ENCODE peak calls at places on chromosomes 7 and 10, in seven cellular contexts. One of them, this sample, is unnamed.
A peak's percentile ranks its signal among the peaks of the same experiment; 100 is the strongest.

GRCh38 chr7:767941-768729 is 41.1 kb upstream of the PRKAR1B start:
- DNase-seq in fibroblast of lung: peak; percentile 20
- DNase-seq in BJ: no peak
- DNase-seq in kidney epithelial cell: peak; percentile 97
- DNase-seq in adrenal gland: no peak
- DNase-seq in bronchial epithelial cell: no peak
- DNase-seq in AG10803: peak; percentile 24
- DNase-seq in this sample: no peak

GRCh38 chr10:58438340-58438739 is 53.1 kb downstream of the TFAM start:
- DNase-seq in fibroblast of lung: peak; percentile 81
- DNase-seq in BJ: peak; percentile 64
- DNase-seq in kidney epithelial cell: peak; percentile 83
- DNase-seq in adrenal gland: no peak
- DNase-seq in bronchial epithelial cell: peak; percentile 70
- DNase-seq in AG10803: peak; percentile 91
- DNase-seq in this sample: peak; percentile 68

GRCh38 chr7:80213814-80214213 is 79.2 kb downstream of the GNAI1 start:
- DNase-seq in fibroblast of lung: no peak
- DNase-seq in BJ: no peak
- DNase-seq in kidney epithelial cell: no peak
- DNase-seq in adrenal gland: no peak
- DNase-seq in bronchial epithelial cell: no peak
- DNase-seq in AG10803: no peak
- DNase-seq in this sample: no peak

GRCh38 chr7:30240401-30240800 is 44.0 kb upstream of the ZNRF2 start:
- DNase-seq in fibroblast of lung: peak; percentile 82
- DNase-seq in BJ: no peak
- DNase-seq in kidney epithelial cell: peak; percentile 71
- DNase-seq in adrenal gland: no peak
- DNase-seq in bronchial epithelial cell: no peak
- DNase-seq in AG10803: peak; percentile 42
- DNase-seq in this sample: no peak

GRCh38 chr7:28323833-28324232 is 88.5 kb upstream of the CREB5 start:
- DNase-seq in fibroblast of lung: no peak
- DNase-seq in BJ: no peak
- DNase-seq in kidney epithelial cell: no peak
- DNase-seq in adrenal gland: no peak
- DNase-seq in bronchial epithelial cell: no peak
- DNase-seq in AG10803: no peak
- DNase-seq in this sample: no peak

GRCh38 chr7:151727579-151728285 is 149.2 kb downstream of the PRKAG2 start:
- DNase-seq in fibroblast of lung: peak; percentile 97
- DNase-seq in BJ: peak; percentile 92
- DNase-seq in kidney epithelial cell: peak; percentile 97
- DNase-seq in adrenal gland: peak; percentile 70
- DNase-seq in bronchial epithelial cell: peak; percentile 98
- DNase-seq in AG10803: peak; percentile 95
- DNase-seq in this sample: peak; percentile 98

GRCh38 chr7:24701232-24701898 is 55.9 kb downstream of the GSDME start:
- DNase-seq in fibroblast of lung: peak; percentile 96
- DNase-seq in BJ: peak; percentile 45
- DNase-seq in kidney epithelial cell: peak; percentile 56
- DNase-seq in adrenal gland: no peak
- DNase-seq in bronchial epithelial cell: peak; percentile 83
- DNase-seq in AG10803: peak; percentile 91
- DNase-seq in this sample: peak; percentile 91

GRCh38 chr7:149824748-149825566 is 13.2 kb upstream of the ZNF862 start:
- DNase-seq in fibroblast of lung: no peak
- DNase-seq in BJ: no peak
- DNase-seq in kidney epithelial cell: no peak
- DNase-seq in adrenal gland: no peak
- DNase-seq in bronchial epithelial cell: no peak
- DNase-seq in AG10803: no peak
- DNase-seq in this sample: no peak

GRCh38 chr7:38881015-38881414 is 28.0 kb downstream of the VPS41 start:
- DNase-seq in fibroblast of lung: peak; percentile 13
- DNase-seq in BJ: no peak
- DNase-seq in kidney epithelial cell: no peak
- DNase-seq in adrenal gland: no peak
- DNase-seq in bronchial epithelial cell: no peak
- DNase-seq in AG10803: no peak
- DNase-seq in this sample: no peak

DNA sequence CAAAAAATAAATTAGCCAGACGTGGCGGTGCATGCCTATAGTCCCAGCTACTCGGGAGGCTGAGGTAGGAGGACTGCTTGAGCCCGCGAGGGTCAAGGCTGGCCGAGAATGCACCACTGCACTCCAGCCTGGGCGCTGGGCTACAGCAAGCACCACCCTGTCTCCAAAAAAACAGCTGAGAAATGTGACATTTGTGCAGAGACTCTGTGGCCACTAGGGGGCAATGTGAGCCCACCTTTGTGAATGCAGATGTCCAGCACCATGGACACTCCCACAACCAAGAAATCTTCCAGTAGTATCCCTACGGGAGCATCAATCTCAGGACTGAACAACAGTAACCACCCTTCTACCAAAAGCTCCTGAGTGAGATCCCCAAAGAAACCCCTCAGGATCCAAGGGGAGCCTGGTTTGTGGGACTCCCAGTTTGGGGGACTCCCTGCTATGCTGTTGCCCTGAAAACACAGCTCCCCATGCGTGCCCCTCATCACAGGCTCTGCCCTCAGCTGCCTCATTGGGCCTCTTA is 6.3 kb upstream of the AHCYL2 start:
- DNase-seq in fibroblast of lung: peak; percentile 59
- DNase-seq in BJ: no peak
- DNase-seq in kidney epithelial cell: no peak
- DNase-seq in adrenal gland: peak; percentile 94
- DNase-seq in bronchial epithelial cell: peak; percentile 76
- DNase-seq in AG10803: peak; percentile 73
- DNase-seq in this sample: peak; percentile 71
- TF ChIP-seq CTCF in fibroblast of lung: peak; percentile 92
- TF ChIP-seq CTCF in BJ: peak; percentile 85
- TF ChIP-seq CTCF in kidney epithelial cell: peak; percentile 76
- TF ChIP-seq CTCF in adrenal gland: peak; percentile 93
- TF ChIP-seq CTCF in bronchial epithelial cell: peak; percentile 86
- TF ChIP-seq CTCF in AG10803: peak; percentile 89
- TF ChIP-seq CTCF in this sample: peak; percentile 98

DNA sequence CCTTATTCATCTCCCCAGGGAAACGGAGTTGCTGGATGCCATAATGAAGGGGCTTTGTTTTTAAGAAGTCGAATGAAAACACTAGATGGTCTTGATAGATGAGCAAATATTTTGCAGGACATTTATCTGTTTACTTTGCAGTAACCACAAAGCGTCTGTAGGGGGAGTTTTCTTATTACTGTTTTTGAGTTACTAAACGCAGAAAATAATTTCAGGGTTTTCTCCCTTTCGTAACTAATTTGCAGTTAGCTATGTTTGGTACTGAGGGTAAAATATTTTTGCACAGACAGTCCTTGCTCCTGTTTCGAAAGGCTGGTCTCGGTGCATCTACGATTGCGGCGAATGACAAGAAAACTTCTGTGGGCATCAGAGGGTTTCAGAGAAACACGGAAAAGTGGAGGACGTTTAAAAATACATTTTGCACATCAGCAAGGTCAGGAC is 505.6 kb upstream of the MKI67 start:
- DNase-seq in fibroblast of lung: peak; percentile 9
- DNase-seq in BJ: no peak
- DNase-seq in kidney epithelial cell: no peak
- DNase-seq in adrenal gland: no peak
- DNase-seq in bronchial epithelial cell: no peak
- DNase-seq in AG10803: peak; percentile 16
- DNase-seq in this sample: no peak
- TF ChIP-seq CTCF in fibroblast of lung: peak; percentile 46
- TF ChIP-seq CTCF in BJ: no peak
- TF ChIP-seq CTCF in kidney epithelial cell: peak; percentile 48
- TF ChIP-seq CTCF in adrenal gland: no peak
- TF ChIP-seq CTCF in bronchial epithelial cell: peak; percentile 21
- TF ChIP-seq CTCF in AG10803: peak; percentile 64
- TF ChIP-seq CTCF in this sample: peak; percentile 61

GRCh38 chr10:125158528-125159485 is 1.6 kb downstream of the CTBP2 start:
- DNase-seq in fibroblast of lung: peak; percentile 56
- DNase-seq in BJ: no peak
- DNase-seq in kidney epithelial cell: no peak
- DNase-seq in adrenal gland: peak; percentile 59
- DNase-seq in bronchial epithelial cell: no peak
- DNase-seq in AG10803: peak; percentile 55
- DNase-seq in this sample: no peak
- TF ChIP-seq CTCF in fibroblast of lung: no peak
- TF ChIP-seq CTCF in BJ: no peak
- TF ChIP-seq CTCF in kidney epithelial cell: no peak
- TF ChIP-seq CTCF in adrenal gland: no peak
- TF ChIP-seq CTCF in bronchial epithelial cell: no peak
- TF ChIP-seq CTCF in AG10803: no peak
- TF ChIP-seq CTCF in this sample: peak; percentile 27

DNA sequence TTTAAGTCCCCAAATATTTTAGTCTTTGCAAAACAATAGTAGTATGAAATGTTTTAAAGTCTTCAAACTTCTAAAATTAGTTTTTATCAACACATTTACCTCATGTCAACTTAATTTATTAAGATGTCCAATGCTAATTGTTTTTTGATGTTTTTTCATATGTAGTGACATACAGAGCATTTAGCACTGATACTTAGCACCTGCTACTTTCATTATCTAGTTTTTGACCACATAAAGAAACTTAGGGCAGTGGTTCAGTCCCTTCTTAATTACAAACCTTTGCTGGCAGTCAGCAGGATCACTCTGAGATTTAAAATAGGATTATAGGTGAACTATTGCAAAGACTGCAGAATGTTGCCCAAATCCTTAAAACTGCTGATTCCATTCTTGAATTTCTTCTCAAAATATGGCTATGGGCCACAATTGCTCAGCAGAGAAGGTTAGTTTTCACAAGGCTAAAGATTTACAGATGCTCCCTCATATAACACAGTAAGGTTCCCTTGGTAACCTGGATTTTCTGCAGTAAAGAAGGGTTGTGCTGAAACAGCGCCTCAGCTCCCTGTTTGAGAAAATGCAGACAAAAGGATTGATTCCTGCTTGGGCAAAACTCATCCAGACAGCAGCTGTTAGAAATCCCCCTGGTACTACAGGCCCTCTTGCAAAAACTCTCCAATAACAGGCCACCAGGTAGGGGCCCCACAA is 3.3 kb downstream of the GPR85 start:
- DNase-seq in fibroblast of lung: no peak
- DNase-seq in BJ: no peak
- DNase-seq in kidney epithelial cell: no peak
- DNase-seq in adrenal gland: no peak
- DNase-seq in bronchial epithelial cell: no peak
- DNase-seq in AG10803: peak; percentile 6
- DNase-seq in this sample: no peak
- TF ChIP-seq CTCF in fibroblast of lung: no peak
- TF ChIP-seq CTCF in BJ: no peak
- TF ChIP-seq CTCF in kidney epithelial cell: no peak
- TF ChIP-seq CTCF in adrenal gland: no peak
- TF ChIP-seq CTCF in bronchial epithelial cell: no peak
- TF ChIP-seq CTCF in AG10803: no peak
- TF ChIP-seq CTCF in this sample: no peak

GRCh38 chr10:13613519-13613918 is 26.8 kb downstream of the PRPF18 start:
- DNase-seq in fibroblast of lung: peak; percentile 53
- DNase-seq in BJ: no peak
- DNase-seq in kidney epithelial cell: no peak
- DNase-seq in adrenal gland: no peak
- DNase-seq in bronchial epithelial cell: peak; percentile 30
- DNase-seq in AG10803: peak; percentile 54
- DNase-seq in this sample: peak; percentile 62
- TF ChIP-seq CTCF in fibroblast of lung: peak; percentile 60
- TF ChIP-seq CTCF in BJ: peak; percentile 52
- TF ChIP-seq CTCF in kidney epithelial cell: peak; percentile 26
- TF ChIP-seq CTCF in adrenal gland: no peak
- TF ChIP-seq CTCF in bronchial epithelial cell: no peak
- TF ChIP-seq CTCF in AG10803: peak; percentile 56
- TF ChIP-seq CTCF in this sample: peak; percentile 75

GRCh38 chr10:116398224-116398623 is 29.4 kb upstream of the PNLIPRP3 start:
- DNase-seq in fibroblast of lung: no peak
- DNase-seq in BJ: no peak
- DNase-seq in kidney epithelial cell: no peak
- DNase-seq in adrenal gland: no peak
- DNase-seq in bronchial epithelial cell: no peak
- DNase-seq in AG10803: no peak
- DNase-seq in this sample: no peak

GRCh38 chr10:116402858-116403257 is 24.8 kb upstream of the PNLIPRP3 start:
- DNase-seq in fibroblast of lung: no peak
- DNase-seq in BJ: no peak
- DNase-seq in kidney epithelial cell: no peak
- DNase-seq in adrenal gland: no peak
- DNase-seq in bronchial epithelial cell: no peak
- DNase-seq in AG10803: no peak
- DNase-seq in this sample: no peak

GRCh38 chr10:116408716-116409115 is 18.9 kb upstream of the PNLIPRP3 start:
- DNase-seq in fibroblast of lung: no peak
- DNase-seq in BJ: no peak
- DNase-seq in kidney epithelial cell: no peak
- DNase-seq in adrenal gland: no peak
- DNase-seq in bronchial epithelial cell: no peak
- DNase-seq in AG10803: no peak
- DNase-seq in this sample: no peak

GRCh38 chr10:116403740-116404250 is 23.9 kb upstream of the PNLIPRP3 start:
- DNase-seq in fibroblast of lung: no peak
- DNase-seq in BJ: no peak
- DNase-seq in kidney epithelial cell: no peak
- DNase-seq in adrenal gland: no peak
- DNase-seq in bronchial epithelial cell: no peak
- DNase-seq in AG10803: no peak
- DNase-seq in this sample: no peak
- TF ChIP-seq CTCF in fibroblast of lung: no peak
- TF ChIP-seq CTCF in BJ: no peak
- TF ChIP-seq CTCF in kidney epithelial cell: no peak
- TF ChIP-seq CTCF in adrenal gland: no peak
- TF ChIP-seq CTCF in bronchial epithelial cell: no peak
- TF ChIP-seq CTCF in AG10803: no peak
- TF ChIP-seq CTCF in this sample: no peak

GRCh38 chr7:54476609-54477008 is 65.6 kb upstream of the VSTM2A start:
- DNase-seq in fibroblast of lung: no peak
- DNase-seq in BJ: no peak
- DNase-seq in kidney epithelial cell: no peak
- DNase-seq in adrenal gland: no peak
- DNase-seq in bronchial epithelial cell: no peak
- DNase-seq in AG10803: no peak
- DNase-seq in this sample: no peak

DNA sequence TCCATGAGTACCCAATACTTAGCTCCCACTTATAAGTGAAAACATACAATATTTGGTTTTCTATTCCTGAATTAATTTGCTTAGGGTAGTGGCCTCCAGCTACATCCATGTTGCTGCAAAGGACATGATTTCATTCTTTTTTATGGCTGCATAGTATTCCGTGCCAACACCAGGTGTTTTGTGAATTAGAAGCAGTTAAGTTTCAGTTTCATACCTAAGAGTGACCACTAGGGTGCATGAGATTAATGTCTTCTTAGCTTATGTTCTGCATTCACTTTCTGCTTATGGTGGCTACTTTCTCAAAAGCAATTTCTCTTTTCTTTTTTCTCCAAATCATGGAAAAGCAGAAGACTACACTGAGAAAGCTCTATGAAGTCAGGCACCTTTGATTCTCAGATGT is 65.1 kb upstream of the VSTM2A start:
- DNase-seq in fibroblast of lung: no peak
- DNase-seq in BJ: no peak
- DNase-seq in kidney epithelial cell: no peak
- DNase-seq in adrenal gland: no peak
- DNase-seq in bronchial epithelial cell: no peak
- DNase-seq in AG10803: no peak
- DNase-seq in this sample: no peak
- TF ChIP-seq CTCF in fibroblast of lung: no peak
- TF ChIP-seq CTCF in BJ: no peak
- TF ChIP-seq CTCF in kidney epithelial cell: no peak
- TF ChIP-seq CTCF in adrenal gland: no peak
- TF ChIP-seq CTCF in bronchial epithelial cell: no peak
- TF ChIP-seq CTCF in AG10803: no peak
- TF ChIP-seq CTCF in this sample: peak; percentile 51

This sample was measured in HFFc6.